ENCODE peak calls at places on chromosome 9, in nine cellular contexts. E is GM23338, M is Karpas-422, U is GM23248, G is hepatocyte, R is OCI-LY7, Q is PC-3, Y is PC-9, D is SK-N-SH. T is an unnamed sample. For H3K9me2, the result is how much of the 10 kb centered on the place peaks cover.

GRCh38 chr9:128005938-128006337 is 25.1 kb upstream of the EEIG1 start:
- DNase-seq in E (no peak), M (no peak), U (no peak), G (no peak), R (no peak), Q (peak), Y (no peak), D (peak), T (no peak)

GRCh38 chr9:76255781-76256455 is 138.3 kb downstream of the RFK start:
- DNase-seq in E (no peak), M (no peak), U (peak), G (peak), R (no peak), Q (no peak), Y (no peak), D (no peak), T (no peak)

GRCh38 chr9:108609227-108609894 is 246.4 kb downstream of the ACTL7B start:
- DNase-seq in E (no peak), M (no peak), U (peak), G (peak), R (no peak), Q (peak), Y (no peak), D (no peak), T (no peak)

GRCh38 chr9:122354536-122355199 is 16.2 kb upstream of the PTGS1 start:
- DNase-seq in E (no peak), M (no peak), U (no peak), G (no peak), R (no peak), Q (no peak), Y (no peak), D (no peak), T (no peak)

GRCh38 chr9:128683340-128684064 is 5.5 kb upstream of the SET start:
- DNase-seq in E (peak), M (peak), U (peak), G (peak), R (peak), Q (peak), Y (peak), D (no peak), T (peak)

GRCh38 chr9:85425153-85425611 is 316.6 kb downstream of the AGTPBP1 start:
- DNase-seq in E (peak), M (peak), U (peak), G (peak), R (peak), Q (peak), Y (peak), D (peak), T (peak)

GRCh38 chr9:76415154-76415553 is 20.9 kb upstream of the RFK start:
- DNase-seq in E (no peak), M (no peak), U (no peak), G (no peak), R (no peak), Q (no peak), Y (no peak), D (no peak), T (no peak)

GRCh38 chr9:100602302-100602930 is 24.5 kb downstream of the CAVIN4 start:
- DNase-seq in E (peak), M (peak), U (peak), G (peak), R (peak), Q (peak), Y (peak), D (peak), T (peak)

GRCh38 chr9:74120470-74120869 is 376.7 kb upstream of the RORB start:
- DNase-seq in E (no peak), M (no peak), U (no peak), G (no peak), R (peak), Q (no peak), Y (no peak), D (no peak), T (no peak)

GRCh38 chr9:98075332-98075805 is 18.8 kb downstream of the NANS start:
- DNase-seq in E (peak), M (no peak), U (peak), G (no peak), R (no peak), Q (peak), Y (no peak), D (no peak), T (no peak)

GRCh38 chr9:35905912-35906679 is at the start of gene HRCT1:
- DNase-seq in E (no peak), M (no peak), U (peak), G (peak), R (no peak), Q (peak), Y (peak), D (no peak), T (no peak)

GRCh38 chr9:7185612-7186011 is 427.8 kb downstream of the KDM4C start:
- DNase-seq in E (peak), M (no peak), U (peak), G (peak), R (no peak), Q (peak), Y (peak), D (no peak), T (no peak)

GRCh38 chr9:136389396-136389795 is 10.6 kb downstream of the SNAPC4 start:
- DNase-seq in E (no peak), M (no peak), U (no peak), G (no peak), R (no peak), Q (no peak), Y (no peak), D (no peak), T (no peak)

GRCh38 chr9:34823778-34824177 is 113.8 kb upstream of the CCL21 start:
- DNase-seq in E (no peak), M (no peak), U (no peak), G (no peak), R (no peak), Q (no peak), Y (no peak), D (no peak), T (no peak)

GRCh38 chr9:31683126-31683525 is 701.3 kb upstream of the ACO1 start:
- DNase-seq in E (no peak), M (no peak), U (no peak), G (no peak), R (no peak), Q (no peak), Y (no peak), D (no peak), T (no peak)

GRCh38 chr9:131868766-131869165 is 128.9 kb upstream of the RAPGEF1 start:
- DNase-seq in E (no peak), M (no peak), U (peak), G (peak), R (no peak), Q (no peak), Y (no peak), D (peak), T (no peak)

GRCh38 chr9:109574061-109574882 is 76.2 kb upstream of the PTPN3 start:
- DNase-seq in E (peak), M (peak), U (peak), G (peak), R (peak), Q (peak), Y (peak), D (peak), T (peak)

GRCh38 chr9:86020731-86021130 is 78.6 kb downstream of the GOLM1 start:
- DNase-seq in E (no peak), M (no peak), U (peak), G (no peak), R (no peak), Q (no peak), Y (no peak), D (no peak), T (no peak)

GRCh38 chr9:133606722-133607053 is 2.5 kb downstream of the FAM163B start:
- DNase-seq in E (no peak), M (no peak), U (no peak), G (no peak), R (no peak), Q (no peak), Y (no peak), D (no peak), T (no peak)

GRCh38 chr9:110446171-110446570 is 108.5 kb upstream of the TXNDC8 start:
- DNase-seq in E (no peak), M (no peak), U (peak), G (no peak), R (no peak), Q (no peak), Y (no peak), D (no peak), T (no peak)

DNA sequence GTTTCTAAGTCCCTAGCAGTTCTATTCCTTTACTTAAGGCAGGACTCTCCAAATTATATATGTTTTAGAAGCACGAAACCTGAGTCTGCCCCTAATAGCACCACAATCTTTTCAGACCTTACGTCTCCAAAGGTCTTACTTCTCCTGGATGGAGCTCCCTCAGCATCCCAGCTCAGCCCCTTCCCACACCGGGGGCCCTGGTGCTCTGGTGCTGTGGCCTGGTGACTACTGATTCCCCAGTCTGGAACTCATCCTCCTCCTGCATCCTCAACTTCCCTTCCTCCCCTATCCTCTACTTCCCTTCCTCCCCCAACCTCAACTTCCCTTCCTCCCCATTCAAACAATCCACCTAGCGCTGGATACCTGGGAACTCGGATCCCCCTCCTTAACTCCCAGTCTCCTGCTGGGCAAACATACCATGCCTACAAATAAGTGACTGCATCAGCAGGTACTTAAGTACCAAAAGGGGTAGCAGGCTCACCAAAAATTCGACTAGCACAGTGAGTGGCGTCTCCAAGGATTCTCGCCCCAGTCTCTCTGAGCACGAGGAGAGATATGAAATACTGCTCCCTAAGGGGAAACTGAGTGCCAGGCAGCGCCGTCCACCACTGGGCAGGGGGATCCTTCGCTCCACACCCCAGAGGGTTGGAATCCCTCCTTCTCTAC is 848 bp downstream of the IGFBPL1 start:
- DNase-seq in E (peak), M (no peak), U (no peak), G (no peak), R (no peak), Q (no peak), Y (no peak), D (peak), T (no peak)
- H2AFZ ChIP-seq in E (peak), M (no peak), U (no peak), G (no peak), R (no peak), Q (no peak), Y (no peak), D (no peak), T (no peak)

GRCh38 chr9:120927125-120928014 is 774 bp upstream of the TRAF1 start:
- DNase-seq in E (no peak), M (peak), U (no peak), G (no peak), R (peak), Q (no peak), Y (no peak), D (no peak), T (no peak)
- H3K9me2 ChIP-seq in E (under half), M (under half), U (under half), G (under half), R (under half), Q (under half), Y (under half), D (under half), T (under half)

GRCh38 chr9:137761032-137761431 is 116.5 kb upstream of the CACNA1B start:
- DNase-seq in E (no peak), M (no peak), U (no peak), G (no peak), R (no peak), Q (no peak), Y (no peak), D (no peak), T (no peak)
- H3K4me2 ChIP-seq in E (no peak), M (no peak), U (no peak), G (no peak), R (no peak), Q (no peak), Y (no peak), D (no peak), T (no peak)

DNA sequence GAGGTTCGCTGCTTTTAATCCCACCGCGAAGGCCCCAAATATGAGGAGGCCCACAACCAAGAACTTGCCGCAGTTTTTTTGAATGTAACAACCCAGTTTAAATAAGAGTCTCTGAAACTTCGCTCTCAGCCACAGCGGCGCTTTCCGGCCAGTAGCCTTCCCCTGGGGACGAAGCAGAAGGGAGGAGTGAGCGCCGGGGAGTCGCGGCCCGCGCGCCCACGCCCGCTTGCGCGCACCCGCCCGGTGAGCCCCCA is 10.4 kb downstream of the PTCH1 start:
- DNase-seq in E (no peak), M (peak), U (peak), G (peak), R (peak), Q (peak), Y (peak), D (peak), T (peak)
- H2AFZ ChIP-seq in E (no peak), M (peak), U (peak), G (peak), R (peak), Q (peak), Y (peak), D (peak), T (peak)

GRCh38 chr9:126756876-126757415 is 47.9 kb upstream of the ZBTB43 start:
- DNase-seq in E (no peak), M (no peak), U (no peak), G (no peak), R (no peak), Q (no peak), Y (no peak), D (peak), T (no peak)
- H3K9me2 ChIP-seq in E (under half), M (under half), U (under half), G (under half), R (under half), Q (under half), Y (under half), D (under half), T (under half)

GRCh38 chr9:94862242-94862610 is 135.7 kb downstream of the AOPEP start:
- DNase-seq in E (no peak), M (no peak), U (no peak), G (no peak), R (no peak), Q (no peak), Y (no peak), D (no peak), T (no peak)
- H3K4me2 ChIP-seq in E (no peak), M (no peak), U (peak), G (no peak), R (no peak), Q (no peak), Y (peak), D (no peak), T (no peak)